ENCODE peak calls at places on chromosomes 7 and 10, in four cellular contexts. One of them, this sample, is unnamed.

GRCh38 chr7:1021366-1021765 is 23.0 kb upstream of the GPR146 start:
- DNase-seq in HCT116: no peak
- DNase-seq in CD8-positive, alpha-beta T cell: no peak
- DNase-seq in kidney: peak; percentile 65
- DNase-seq in this sample: no peak

GRCh38 chr7:142886866-142887265 is 1.3 kb upstream of the TRPV6 start:
- DNase-seq in HCT116: no peak
- DNase-seq in CD8-positive, alpha-beta T cell: no peak
- DNase-seq in kidney: no peak
- DNase-seq in this sample: no peak

GRCh38 chr10:60114765-60115586 is 208.6 kb upstream of the CCDC6 start:
- DNase-seq in HCT116: peak; percentile 29
- DNase-seq in CD8-positive, alpha-beta T cell: no peak
- DNase-seq in kidney: no peak
- DNase-seq in this sample: no peak

GRCh38 chr10:86284355-86285105 is 82.1 kb downstream of the GRID1 start:
- DNase-seq in HCT116: no peak
- DNase-seq in CD8-positive, alpha-beta T cell: peak; percentile 0
- DNase-seq in kidney: no peak
- DNase-seq in this sample: no peak

GRCh38 chr10:24974978-24975377 is 22.6 kb upstream of the PRTFDC1 start:
- DNase-seq in HCT116: no peak
- DNase-seq in CD8-positive, alpha-beta T cell: no peak
- DNase-seq in kidney: no peak
- DNase-seq in this sample: peak; percentile 74

GRCh38 chr7:95199779-95200558 is 124.4 kb downstream of the PON1 start:
- DNase-seq in HCT116: peak; percentile 24
- DNase-seq in CD8-positive, alpha-beta T cell: no peak
- DNase-seq in kidney: no peak
- DNase-seq in this sample: no peak

GRCh38 chr7:50335795-50336754 is 31.6 kb downstream of the IKZF1 start:
- DNase-seq in HCT116: no peak
- DNase-seq in CD8-positive, alpha-beta T cell: peak; percentile 90
- DNase-seq in kidney: peak; percentile 83
- DNase-seq in this sample: no peak

GRCh38 chr7:103694304-103694703 is 248.3 kb upstream of the SLC26A5 start:
- DNase-seq in HCT116: no peak
- DNase-seq in CD8-positive, alpha-beta T cell: no peak
- DNase-seq in kidney: no peak
- DNase-seq in this sample: no peak

GRCh38 chr10:62453274-62453673 is 79.1 kb downstream of the ZNF365 start:
- DNase-seq in HCT116: no peak
- DNase-seq in CD8-positive, alpha-beta T cell: no peak
- DNase-seq in kidney: no peak
- DNase-seq in this sample: no peak
- H3K4me3 ChIP-seq in HCT116: no peak overlapping the region
- H3K4me3 ChIP-seq in CD8-positive, alpha-beta T cell: no peak overlapping the region
- H3K4me3 ChIP-seq in kidney: no peak overlapping the region
- H3K4me3 ChIP-seq in this sample: no peak overlapping the region

GRCh38 chr10:14556285-14556956 is 218.3 kb downstream of the FAM107B start:
- DNase-seq in HCT116: no peak
- DNase-seq in CD8-positive, alpha-beta T cell: peak; percentile 43
- DNase-seq in kidney: no peak
- DNase-seq in this sample: no peak
- TF ChIP-seq CTCF in HCT116: peak; percentile 34
- TF ChIP-seq CTCF in CD8-positive, alpha-beta T cell: no peak
- TF ChIP-seq CTCF in kidney: peak; percentile 19
- TF ChIP-seq CTCF in this sample: no peak

GRCh38 chr10:11402392-11402791 is 209.1 kb downstream of the USP6NL start:
- DNase-seq in HCT116: no peak
- DNase-seq in CD8-positive, alpha-beta T cell: no peak
- DNase-seq in kidney: no peak
- DNase-seq in this sample: no peak
- H3K27ac ChIP-seq in HCT116: no peak overlapping the region
- H3K27ac ChIP-seq in CD8-positive, alpha-beta T cell: peak overlapping the region; percentile 58
- H3K27ac ChIP-seq in kidney: no peak overlapping the region
- H3K27ac ChIP-seq in this sample: no peak overlapping the region

DNA sequence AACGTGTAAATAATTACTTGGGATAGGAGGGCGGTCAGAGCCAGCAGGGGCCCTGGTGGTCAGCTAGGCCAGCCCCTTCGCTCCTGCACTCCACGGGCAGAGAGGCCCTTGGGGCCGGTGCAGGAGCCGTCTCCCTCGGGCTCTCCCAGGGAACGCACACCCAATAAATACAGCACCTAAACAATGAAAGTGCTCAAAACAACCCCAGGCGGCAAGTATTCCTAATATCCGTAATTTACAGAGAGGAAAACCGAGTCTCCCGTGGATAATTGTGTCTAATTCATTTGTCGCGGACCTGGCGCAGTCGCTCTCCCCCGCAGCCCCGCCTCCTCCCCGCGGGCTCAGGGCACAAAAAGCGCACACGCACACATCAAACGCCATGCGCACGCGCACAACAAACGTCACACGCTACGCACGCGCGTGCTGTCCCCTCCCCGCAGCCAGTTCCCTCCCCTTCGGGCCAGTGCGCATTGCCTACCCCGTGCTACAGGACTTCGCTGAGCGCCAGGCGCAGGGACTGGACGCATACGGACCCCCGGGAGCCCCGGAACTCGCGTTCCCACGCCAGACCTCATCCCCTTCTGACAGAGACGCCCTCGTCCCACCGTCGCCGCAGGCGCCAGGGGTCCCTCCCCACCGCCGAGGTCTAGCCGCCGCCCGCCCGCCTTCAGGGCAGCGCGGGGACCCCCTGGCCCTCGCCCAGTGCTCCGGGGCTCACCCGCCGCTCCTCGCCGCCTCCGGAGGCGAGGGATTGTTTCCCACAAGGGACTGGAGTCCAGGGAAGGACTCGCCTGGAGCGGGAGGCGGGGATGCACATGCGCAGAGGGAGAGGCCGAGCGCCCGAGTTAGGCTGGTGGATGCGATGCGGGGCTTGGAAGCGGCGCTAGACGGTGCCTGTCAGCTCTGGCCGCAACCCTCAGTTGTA is at the start of gene ZNF248:
- DNase-seq in HCT116: peak; percentile 90
- DNase-seq in CD8-positive, alpha-beta T cell: peak; percentile 95
- DNase-seq in kidney: peak; percentile 99
- DNase-seq in this sample: peak; percentile 98
- H3K4me3 ChIP-seq in HCT116: peak within 1 kb of the TSS; percentile 91
- H3K4me3 ChIP-seq in CD8-positive, alpha-beta T cell: peak within 1 kb of the TSS; percentile 86
- H3K4me3 ChIP-seq in kidney: peak within 1 kb of the TSS; percentile 94
- H3K4me3 ChIP-seq in this sample: peak within 1 kb of the TSS; percentile 74

DNA sequence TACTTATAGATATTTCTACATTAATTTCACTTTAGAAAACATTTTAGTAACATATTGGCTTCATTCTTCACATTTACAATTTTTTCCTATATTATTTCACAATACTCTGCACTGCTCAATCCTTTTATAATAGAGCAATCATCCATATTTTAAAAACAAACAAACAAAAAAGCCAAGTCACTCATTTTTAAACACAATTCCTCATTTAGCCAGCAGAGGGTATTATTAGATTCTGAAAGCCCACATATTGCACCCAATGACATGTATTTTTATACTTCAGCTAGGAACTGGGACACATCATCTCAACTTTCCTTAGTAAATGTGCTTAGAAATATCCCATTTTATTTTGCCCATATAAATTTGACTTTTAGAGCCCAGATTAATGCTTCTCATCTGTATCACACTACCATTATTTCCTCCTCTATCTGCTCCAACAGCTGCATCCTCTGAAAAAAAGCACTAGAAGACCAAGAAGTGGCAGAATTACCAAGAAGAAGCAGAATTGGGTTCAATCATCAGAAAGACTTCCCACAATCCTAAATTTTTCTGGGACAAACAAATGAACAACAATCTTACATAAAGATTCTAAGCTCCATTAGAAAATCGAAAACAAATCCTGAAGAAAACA is 29.5 kb downstream of the CTNNA3 start:
- DNase-seq in HCT116: peak; percentile 60
- DNase-seq in CD8-positive, alpha-beta T cell: no peak
- DNase-seq in kidney: no peak
- DNase-seq in this sample: no peak
- TF ChIP-seq CTCF in HCT116: peak; percentile 48
- TF ChIP-seq CTCF in CD8-positive, alpha-beta T cell: peak; percentile 55
- TF ChIP-seq CTCF in kidney: no peak
- TF ChIP-seq CTCF in this sample: peak; percentile 54

DNA sequence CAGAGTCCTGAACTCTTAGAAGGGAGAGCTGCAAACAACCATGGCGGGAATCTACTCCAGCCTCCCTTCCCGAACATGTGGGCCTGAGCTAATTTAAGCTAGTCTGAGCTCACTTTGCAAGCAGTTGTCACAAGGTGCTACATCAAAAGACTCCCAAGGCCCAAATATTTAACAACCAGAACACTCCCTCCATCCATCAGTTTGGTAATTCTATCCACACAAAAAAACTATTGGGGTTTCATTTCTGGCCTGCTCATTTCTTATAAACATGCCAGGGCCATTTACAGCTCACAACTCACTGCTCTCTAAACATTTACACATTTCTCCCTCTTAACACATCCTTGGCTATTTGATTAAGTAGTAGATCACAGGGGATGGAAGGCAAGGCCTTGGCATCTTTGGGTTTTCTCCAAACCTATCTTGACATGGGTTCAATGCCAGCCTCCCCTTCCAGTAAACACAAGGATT is 263.4 kb downstream of the KCNMA1 start:
- DNase-seq in HCT116: no peak
- DNase-seq in CD8-positive, alpha-beta T cell: no peak
- DNase-seq in kidney: no peak
- DNase-seq in this sample: no peak
- H3K27ac ChIP-seq in HCT116: no peak overlapping the region
- H3K27ac ChIP-seq in CD8-positive, alpha-beta T cell: no peak overlapping the region
- H3K27ac ChIP-seq in kidney: no peak overlapping the region
- H3K27ac ChIP-seq in this sample: no peak overlapping the region

GRCh38 chr10:70846795-70847194 is 31.0 kb downstream of the SGPL1 start:
- DNase-seq in HCT116: no peak
- DNase-seq in CD8-positive, alpha-beta T cell: no peak
- DNase-seq in kidney: no peak
- DNase-seq in this sample: no peak

GRCh38 chr10:70847666-70848360 is 32.1 kb downstream of the SGPL1 start:
- DNase-seq in HCT116: no peak
- DNase-seq in CD8-positive, alpha-beta T cell: no peak
- DNase-seq in kidney: no peak
- DNase-seq in this sample: no peak

GRCh38 chr10:70851597-70852475 is 36.1 kb downstream of the SGPL1 start:
- DNase-seq in HCT116: no peak
- DNase-seq in CD8-positive, alpha-beta T cell: no peak
- DNase-seq in kidney: no peak
- DNase-seq in this sample: no peak

GRCh38 chr10:70850097-70850496 is 34.3 kb downstream of the SGPL1 start:
- DNase-seq in HCT116: no peak
- DNase-seq in CD8-positive, alpha-beta T cell: no peak
- DNase-seq in kidney: no peak
- DNase-seq in this sample: no peak

DNA sequence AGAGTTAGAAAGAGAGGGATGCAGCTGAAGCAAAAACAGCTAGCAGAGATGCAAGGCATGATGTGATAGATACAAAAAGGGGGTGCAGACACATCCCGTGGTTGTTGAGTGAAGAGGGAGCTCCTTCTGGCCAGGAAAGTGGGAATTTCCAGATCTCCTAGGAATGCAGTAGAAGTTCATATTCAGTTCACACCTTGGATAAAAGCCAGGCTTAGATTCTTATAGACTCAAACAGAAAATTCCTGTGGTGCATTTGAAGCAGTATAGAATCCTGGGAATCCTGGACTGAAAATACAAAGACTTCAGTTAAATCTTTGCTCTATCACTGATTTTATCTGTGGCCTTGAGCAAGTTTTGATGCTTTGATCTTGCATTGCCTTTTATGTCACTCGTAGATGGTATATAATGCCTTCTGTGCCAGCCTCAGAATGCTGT is 33.9 kb downstream of the SGPL1 start:
- DNase-seq in HCT116: no peak
- DNase-seq in CD8-positive, alpha-beta T cell: no peak
- DNase-seq in kidney: no peak
- DNase-seq in this sample: no peak
- H3K4me3 ChIP-seq in HCT116: no peak overlapping the region
- H3K4me3 ChIP-seq in CD8-positive, alpha-beta T cell: no peak overlapping the region
- H3K4me3 ChIP-seq in kidney: no peak overlapping the region
- H3K4me3 ChIP-seq in this sample: no peak overlapping the region

GRCh38 chr10:69636626-69637550 is 6.8 kb downstream of the FAM241B start:
- DNase-seq in HCT116: peak; percentile 19
- DNase-seq in CD8-positive, alpha-beta T cell: peak; percentile 22
- DNase-seq in kidney: no peak
- DNase-seq in this sample: peak; percentile 45
- TF ChIP-seq CTCF in HCT116: peak; percentile 65
- TF ChIP-seq CTCF in CD8-positive, alpha-beta T cell: no peak
- TF ChIP-seq CTCF in kidney: no peak
- TF ChIP-seq CTCF in this sample: no peak

This sample was measured in tibial artery.